ENCODE peak calls at places on chromosomes 3 and 15, in four cellular contexts. Z is HepG2, S is GM12878, C is K562. V is an unnamed sample.

GRCh38 chr15:39692464-39693327 is 89.9 kb downstream of the FSIP1 start:
- DNase-seq in Z (no peak), S (no peak), C (no peak), V (no peak)

GRCh38 chr3:183779896-183780450 is 45.4 kb downstream of the MAP6D1 start:
- DNase-seq in Z (no peak), S (no peak), C (no peak), V (no peak)

GRCh38 chr3:122315619-122316018 is 9.4 kb upstream of the CSTA start:
- DNase-seq in Z (no peak), S (no peak), C (peak), V (no peak)

GRCh38 chr15:27855137-27855536 is 244.0 kb downstream of the OCA2 start:
- DNase-seq in Z (no peak), S (no peak), C (no peak), V (no peak)

GRCh38 chr3:195549001-195549400 is 5.9 kb upstream of the PPP1R2 start:
- DNase-seq in Z (no peak), S (no peak), C (no peak), V (no peak)

GRCh38 chr15:60605879-60606304 is 127.0 kb upstream of the ICE2 start:
- DNase-seq in Z (no peak), S (no peak), C (no peak), V (no peak)

GRCh38 chr3:25884981-25885380 is 95.1 kb downstream of the OXSM start:
- DNase-seq in Z (no peak), S (no peak), C (no peak), V (no peak)

GRCh38 chr3:126607214-126607908 is 47.6 kb downstream of the TXNRD3 start:
- DNase-seq in Z (no peak), S (no peak), C (peak), V (no peak)

GRCh38 chr3:87503901-87504498 is 227.6 kb upstream of the POU1F1 start:
- DNase-seq in Z (peak), S (no peak), C (peak), V (peak)

GRCh38 chr15:52383100-52383588 is 87.5 kb upstream of the MYO5C start:
- DNase-seq in Z (no peak), S (peak), C (no peak), V (no peak)

GRCh38 chr15:76217029-76217866 is 94.0 kb downstream of the ETFA start:
- DNase-seq in Z (no peak), S (no peak), C (no peak), V (no peak)

GRCh38 chr15:93210995-93211394 is 122.0 kb upstream of the RGMA start:
- DNase-seq in Z (no peak), S (no peak), C (no peak), V (no peak)

GRCh38 chr15:45393851-45394250 is 15.5 kb upstream of the GATM start:
- DNase-seq in Z (peak), S (no peak), C (no peak), V (peak)
- TF ChIP-seq CHD4 in Z (no peak), S (no peak), C (no peak), V (no peak)

GRCh38 chr15:70243686-70244540 is 146.2 kb upstream of the TLE3 start:
- DNase-seq in Z (no peak), S (no peak), C (peak), V (no peak)
- TF ChIP-seq CHD4 in Z (no peak), S (no peak), C (no peak), V (no peak)

DNA sequence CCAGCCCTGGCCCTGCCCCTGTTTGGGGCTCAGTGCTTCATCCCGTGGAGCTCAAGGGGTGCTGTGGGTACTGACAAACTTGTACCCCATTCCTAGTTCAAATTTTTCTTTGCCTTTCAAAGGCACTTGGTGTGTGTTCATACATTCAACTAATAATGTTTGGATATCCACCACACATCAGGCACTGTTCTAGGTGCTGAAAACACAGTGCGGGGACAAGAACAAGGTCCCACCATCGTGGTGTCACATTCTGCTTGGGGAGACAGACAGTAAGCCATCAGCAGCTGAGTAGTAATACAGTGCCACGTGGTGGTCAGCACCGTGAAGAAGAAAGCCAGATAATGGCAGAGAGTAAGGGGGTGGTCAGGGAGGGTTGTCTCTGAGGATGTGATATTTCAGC is 32.5 kb downstream of the CRYGS start:
- DNase-seq in Z (no peak), S (no peak), C (no peak), V (no peak)
- TF ChIP-seq CHD4 in Z (no peak), S (no peak), C (no peak), V (no peak)

GRCh38 chr3:134081211-134081610 is 51.5 kb upstream of the SLCO2A1 start:
- DNase-seq in Z (peak), S (no peak), C (no peak), V (no peak)
- TF ChIP-seq CHD4 in Z (no peak), S (no peak), C (no peak), V (no peak)

GRCh38 chr3:170517251-170517945 is 68.5 kb downstream of the SLC7A14 start:
- DNase-seq in Z (no peak), S (no peak), C (no peak), V (no peak)
- TF ChIP-seq CHD4 in Z (no peak), S (no peak), C (no peak), V (no peak)

GRCh38 chr3:16604887-16605602 is at the start of gene DAZL:
- DNase-seq in Z (no peak), S (no peak), C (no peak), V (no peak)

GRCh38 chr3:16608816-16609215 is 3.6 kb upstream of the DAZL start:
- DNase-seq in Z (no peak), S (no peak), C (no peak), V (no peak)

GRCh38 chr3:16605966-16606365 is 743 bp upstream of the DAZL start:
- DNase-seq in Z (no peak), S (no peak), C (no peak), V (no peak)

GRCh38 chr3:16604433-16604832 is 790 bp downstream of the DAZL start:
- DNase-seq in Z (no peak), S (no peak), C (no peak), V (no peak)

DNA sequence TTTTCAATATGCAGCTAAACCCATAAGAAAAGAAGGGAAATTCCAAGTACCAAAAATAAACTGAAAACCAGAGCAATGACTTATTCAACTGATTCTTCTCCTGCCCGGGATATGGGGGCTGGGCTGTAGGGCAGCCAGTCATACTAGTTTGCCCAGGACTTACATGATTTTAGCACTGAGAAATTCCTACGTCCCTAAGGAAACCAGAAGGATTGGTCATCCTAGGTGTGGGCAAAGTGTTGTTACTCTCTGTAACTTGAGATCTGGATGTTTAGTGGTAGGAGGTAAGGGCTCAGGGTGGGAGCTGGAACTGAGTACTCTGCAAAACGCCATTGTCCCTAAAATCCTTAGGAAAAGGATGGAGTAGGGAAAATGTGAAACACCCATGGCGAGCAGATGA is 1.2 kb upstream of the DAZL start:
- DNase-seq in Z (no peak), S (no peak), C (no peak), V (no peak)
- TF ChIP-seq CHD4 in Z (no peak), S (no peak), C (no peak), V (no peak)